ENCODE peak calls at places on chromosome 6, in five cellular contexts. F, M, Y, G and K are unnamed samples.
A peak's percentile ranks its signal among the peaks of the same experiment; 100 is the strongest.

GRCh38 chr6:137715589-137716045 is 151.4 kb upstream of the TNFAIP3 start:
- DNase-seq in F (no peak), M (peak; percentile 48), Y (no peak), G (no peak), K (no peak)

GRCh38 chr6:6793388-6794250 is 205.1 kb downstream of the LY86 start:
- DNase-seq in F (no peak), M (peak; percentile 12), Y (peak; percentile 70), G (no peak), K (no peak)

GRCh38 chr6:48325701-48326100 is 214.7 kb upstream of the PTCHD4 start:
- DNase-seq in F (peak; percentile 15), M (no peak), Y (no peak), G (no peak), K (no peak)

GRCh38 chr6:128275681-128276080 is 244.7 kb downstream of the PTPRK start:
- DNase-seq in F (no peak), M (no peak), Y (no peak), G (no peak), K (no peak)

GRCh38 chr6:122184260-122184934 is 215.1 kb upstream of the HSF2 start:
- DNase-seq in F (peak; percentile 46), M (no peak), Y (no peak), G (no peak), K (no peak)

GRCh38 chr6:170254315-170255213 is 36.3 kb downstream of the DLL1 start:
- DNase-seq in F (no peak), M (no peak), Y (no peak), G (no peak), K (no peak)

GRCh38 chr6:103797738-103798137 is 1062.0 kb downstream of the HACE1 start:
- DNase-seq in F (peak; percentile 7), M (no peak), Y (no peak), G (no peak), K (no peak)

GRCh38 chr6:53495496-53495895 is 49.4 kb downstream of the GCLC start:
- DNase-seq in F (no peak), M (no peak), Y (no peak), G (no peak), K (no peak)

GRCh38 chr6:22551280-22551679 is 18.1 kb upstream of the HDGFL1 start:
- DNase-seq in F (no peak), M (no peak), Y (no peak), G (no peak), K (no peak)

GRCh38 chr6:16432075-16433032 is 194.0 kb downstream of the GMPR start:
- DNase-seq in F (peak; percentile 82), M (no peak), Y (no peak), G (no peak), K (peak; percentile 55)

GRCh38 chr6:155530219-155530834 is 74.7 kb upstream of the NOX3 start:
- DNase-seq in F (peak; percentile 68), M (no peak), Y (no peak), G (no peak), K (no peak)

GRCh38 chr6:52183131-52183530 is 3.0 kb upstream of the IL17A start:
- DNase-seq in F (no peak), M (no peak), Y (no peak), G (no peak), K (peak; percentile 59)

GRCh38 chr6:90072961-90073464 is 178.7 kb downstream of the GJA10 start:
- DNase-seq in F (no peak), M (no peak), Y (no peak), G (no peak), K (no peak)

GRCh38 chr6:99607416-99608036 is 893 bp downstream of the PRDM13 start:
- DNase-seq in F (no peak), M (no peak), Y (no peak), G (no peak), K (no peak)

GRCh38 chr6:63839485-63839884 is 203.9 kb downstream of the PHF3 start:
- DNase-seq in F (peak; percentile 65), M (no peak), Y (no peak), G (no peak), K (no peak)

GRCh38 chr6:133730881-133731280 is 158.0 kb upstream of the TCF21 start:
- DNase-seq in F (peak; percentile 5), M (no peak), Y (no peak), G (no peak), K (no peak)

GRCh38 chr6:14058735-14059134 is 58.8 kb upstream of the CD83 start:
- DNase-seq in F (no peak), M (no peak), Y (no peak), G (no peak), K (no peak)

DNA sequence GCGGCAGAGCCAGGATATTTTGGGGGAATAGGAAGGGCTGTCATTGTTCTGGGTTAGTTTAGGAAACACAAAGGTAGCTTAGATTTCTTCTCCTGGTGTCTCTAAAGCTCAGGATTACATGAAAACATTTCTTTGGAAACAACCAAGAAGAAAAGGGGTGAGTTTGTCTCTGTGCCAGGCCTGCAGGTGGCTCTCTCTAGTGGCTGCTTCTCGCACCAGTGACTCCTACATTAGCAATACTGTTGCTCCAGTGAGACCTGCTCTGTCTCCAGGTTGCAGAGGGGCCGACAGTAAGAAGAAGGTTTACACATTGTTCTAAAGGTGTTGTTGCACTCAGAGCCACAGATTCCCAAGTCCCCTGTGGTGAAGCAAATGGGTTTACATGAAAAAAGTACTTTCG is 104.6 kb upstream of the GLP1R start:
- DNase-seq in F (no peak), M (no peak), Y (no peak), G (no peak), K (peak; percentile 18)
- TF ChIP-seq CTCF in F (no peak), M (no peak), Y (no peak), G (no peak), K (peak; percentile 15)

GRCh38 chr6:34837500-34837899 is 45.6 kb downstream of the BLTP3A start:
- DNase-seq in F (no peak), M (no peak), Y (no peak), G (no peak), K (no peak)

GRCh38 chr6:34836008-34836407 is 44.1 kb downstream of the BLTP3A start:
- DNase-seq in F (no peak), M (no peak), Y (no peak), G (no peak), K (no peak)

GRCh38 chr6:34839696-34840352 is 47.9 kb downstream of the BLTP3A start:
- DNase-seq in F (no peak), M (no peak), Y (no peak), G (no peak), K (no peak)

GRCh38 chr6:34834789-34835518 is 43.1 kb downstream of the BLTP3A start:
- DNase-seq in F (peak; percentile 37), M (no peak), Y (no peak), G (no peak), K (no peak)

DNA sequence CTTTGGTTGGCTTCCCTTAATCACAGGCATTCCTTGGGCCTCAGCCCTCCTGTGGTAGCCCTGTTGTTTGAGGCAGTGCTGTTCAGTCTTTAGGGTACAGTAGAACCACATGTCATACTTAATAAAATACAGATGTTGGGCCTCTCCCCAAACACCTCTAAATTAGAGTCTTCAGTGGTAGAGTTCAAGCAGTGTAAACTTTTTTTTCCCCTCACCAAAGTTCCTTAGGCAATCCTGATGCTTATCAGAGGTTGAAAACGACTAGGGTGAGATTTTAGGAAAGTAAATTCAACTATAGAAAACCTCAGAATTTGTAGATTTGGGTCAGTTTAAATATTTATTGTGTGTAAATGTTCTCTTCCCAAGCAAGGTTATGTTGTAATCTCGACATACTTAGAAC is 44.6 kb downstream of the BLTP3A start:
- DNase-seq in F (no peak), M (no peak), Y (no peak), G (no peak), K (no peak)
- H3K36me3 ChIP-seq in F (peaks cover 36% of the 10 kb centered on the region), M (peaks cover 55% of the 10 kb centered on the region), Y (peaks cover 26% of the 10 kb centered on the region), G (no peaks in the 10 kb centered on the region), K (peaks cover 25% of the 10 kb centered on the region)

GRCh38 chr6:158538741-158539140 is 21.1 kb upstream of the TMEM181 start:
- DNase-seq in F (no peak), M (no peak), Y (peak; percentile 6), G (no peak), K (no peak)
- H3K27me3 ChIP-seq in F (no peaks in the 10 kb centered on the region), M (no peaks in the 10 kb centered on the region), Y (peaks cover 14% of the 10 kb centered on the region), G (no peaks in the 10 kb centered on the region), K (no peaks in the 10 kb centered on the region)

GRCh38 chr6:42629845-42630244 is 66.0 kb downstream of the UBR2 start:
- DNase-seq in F (no peak), M (no peak), Y (no peak), G (no peak), K (no peak)

GRCh38 chr6:42627044-42627443 is 63.2 kb downstream of the UBR2 start:
- DNase-seq in F (no peak), M (no peak), Y (no peak), G (no peak), K (no peak)

GRCh38 chr6:42628604-42629003 is 64.8 kb downstream of the UBR2 start:
- DNase-seq in F (no peak), M (no peak), Y (no peak), G (no peak), K (no peak)

DNA sequence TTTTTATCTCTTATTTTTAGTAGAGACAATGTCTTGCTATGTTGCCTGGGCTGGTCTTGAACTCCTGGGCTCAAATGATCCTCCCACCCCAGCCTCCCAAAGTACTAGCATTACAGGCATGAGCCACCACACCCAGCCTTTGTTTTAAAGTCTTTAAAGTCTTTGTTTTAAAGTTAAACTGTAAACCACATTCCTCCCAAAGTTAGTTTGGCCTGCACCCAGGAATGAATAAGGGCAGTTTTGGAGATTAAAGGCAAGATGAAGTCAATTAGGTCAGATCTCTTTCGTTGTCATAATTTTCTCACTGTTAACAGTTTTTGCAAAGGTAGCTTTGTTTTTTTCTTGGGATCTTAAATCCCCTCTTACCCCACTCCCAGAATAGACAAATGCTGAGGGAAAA is 63.8 kb downstream of the UBR2 start:
- DNase-seq in F (peak; percentile 33), M (no peak), Y (no peak), G (no peak), K (no peak)
- TF ChIP-seq CTCF in F (no peak), M (no peak), Y (no peak), G (no peak), K (no peak)

GRCh38 chr6:7883381-7883780 is 27.2 kb downstream of the TXNDC5 start:
- DNase-seq in F (no peak), M (no peak), Y (no peak), G (no peak), K (no peak)
- H3K36me3 ChIP-seq in F (peaks cover 51% of the 10 kb centered on the region), M (peaks cover 84% of the 10 kb centered on the region), Y (peaks cover 80% of the 10 kb centered on the region), G (peaks cover 11% of the 10 kb centered on the region), K (peaks cover 74% of the 10 kb centered on the region)

DNA sequence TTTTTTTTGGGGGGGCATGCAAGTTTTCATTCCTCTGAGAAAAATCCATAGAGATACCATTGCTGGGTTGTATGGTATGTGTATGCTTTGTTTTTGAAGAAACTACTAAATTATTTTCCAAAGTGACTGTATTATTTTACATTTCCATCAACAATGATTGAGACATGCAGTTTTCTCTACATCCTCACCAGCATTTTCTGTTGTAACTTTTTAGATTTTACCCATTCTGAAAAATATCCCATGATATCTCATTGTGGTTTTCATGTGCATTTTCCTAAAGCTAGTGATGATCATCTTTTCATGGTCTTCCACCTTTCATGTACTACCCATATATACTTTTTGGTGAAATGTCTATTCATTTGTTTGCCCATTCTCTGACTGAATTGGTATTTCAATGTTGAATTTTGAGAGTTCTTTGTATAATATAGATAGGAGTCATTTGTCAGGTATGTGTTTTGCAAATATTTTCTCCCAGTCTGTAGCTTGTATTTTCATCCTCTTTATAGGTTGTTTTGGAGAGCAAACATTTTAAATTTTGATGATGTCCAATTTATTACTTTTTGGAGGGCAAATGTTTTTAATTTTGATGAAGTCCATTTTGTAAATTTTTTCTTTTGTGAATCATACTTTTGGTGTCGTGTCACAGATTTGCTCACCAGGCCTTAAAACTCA is 827.5 kb upstream of the CITED2 start:
- DNase-seq in F (no peak), M (no peak), Y (no peak), G (no peak), K (no peak)
- H3K27me3 ChIP-seq in F (no peaks in the 10 kb centered on the region), M (no peaks in the 10 kb centered on the region), Y (no peaks in the 10 kb centered on the region), G (no peaks in the 10 kb centered on the region), K (no peaks in the 10 kb centered on the region)

GRCh38 chr6:164455835-164456234 is 853.6 kb downstream of the C6orf118 start:
- DNase-seq in F (no peak), M (no peak), Y (no peak), G (no peak), K (no peak)
- TF ChIP-seq CTCF in F (no peak), M (no peak), Y (no peak), G (no peak), K (no peak)